ENCODE peak calls at places on chromosome 10, in seven cellular contexts. W, R, B, G, K, Y and C are unnamed samples.

GRCh38 chr10:77692782-77693181 is 55.2 kb upstream of the KCNMA1 start:
- DNase-seq in G (no peak), R (no peak), K (no peak), Y (no peak), B (no peak), W (no peak), C (no peak)

GRCh38 chr10:78741541-78741940 is 327.2 kb upstream of the ZMIZ1 start:
- DNase-seq in K (no peak), Y (no peak), W (no peak), B (no peak), R (no peak), G (no peak), C (no peak)

GRCh38 chr10:97701438-97702064 is 12.0 kb upstream of the MARVELD1 start:
- DNase-seq in K (peak), R (peak), Y (peak), G (peak), B (no peak), W (peak), C (no peak)

GRCh38 chr10:48463318-48464003 is 141.4 kb downstream of the ARHGAP22 start:
- DNase-seq in Y (no peak), R (no peak), K (no peak), G (no peak), W (no peak), B (no peak), C (peak)

GRCh38 chr10:6507311-6507710 is 72.8 kb downstream of the PRKCQ start:
- DNase-seq in W (no peak), G (peak), K (no peak), Y (peak), R (peak), B (peak), C (no peak)

GRCh38 chr10:75954486-75954885 is 523.1 kb downstream of the LRMDA start:
- DNase-seq in W (no peak), R (no peak), B (no peak), G (no peak), Y (no peak), K (no peak), C (no peak)

GRCh38 chr10:131126321-131127121 is 185.0 kb downstream of the TCERG1L start:
- DNase-seq in K (peak), G (no peak), R (no peak), Y (no peak), B (no peak), W (no peak), C (no peak)

GRCh38 chr10:62108768-62109430 is 159.7 kb downstream of the RTKN2 start:
- DNase-seq in R (no peak), W (no peak), B (no peak), K (no peak), G (no peak), Y (no peak), C (no peak)

GRCh38 chr10:92997620-92998019 is 63.0 kb upstream of the CYP26C1 start:
- DNase-seq in Y (no peak), K (no peak), W (no peak), B (no peak), R (no peak), G (no peak), C (no peak)

GRCh38 chr10:97888641-97889262 is 39.1 kb downstream of the GOLGA7B start:
- DNase-seq in G (no peak), B (no peak), R (peak), W (no peak), K (no peak), Y (no peak), C (peak)

GRCh38 chr10:62250594-62251198 is 17.9 kb downstream of the RTKN2 start:
- DNase-seq in W (no peak), G (no peak), B (no peak), K (no peak), Y (no peak), R (peak), C (no peak)

GRCh38 chr10:75035975-75036708 is 75.3 kb upstream of the SAMD8 start:
- DNase-seq in R (peak), B (no peak), K (no peak), Y (peak), G (no peak), W (no peak), C (no peak)

GRCh38 chr10:77350711-77351119 is 286.9 kb downstream of the KCNMA1 start:
- DNase-seq in G (no peak), B (no peak), Y (no peak), K (no peak), R (no peak), W (no peak), C (peak)